ENCODE peak calls at places on chromosomes 2 and 18, in eight cellular contexts. B, A, F, O, U, X, N and J are unnamed samples. For H3K36me3, the result is how much of the 10 kb centered on the place peaks cover.

GRCh38 chr2:98026927-98027522 is 31.3 kb upstream of the TMEM131 start:
- DNase-seq in X (no peak), A (no peak), B (no peak), F (no peak), N (no peak), U (no peak), O (no peak), J (peak)

GRCh38 chr2:127014630-127015029 is 92.3 kb downstream of the BIN1 start:
- DNase-seq in X (no peak), O (no peak), N (no peak), U (no peak), A (no peak), B (no peak), F (peak), J (no peak)

GRCh38 chr2:126678278-126679073 is 22.5 kb downstream of the GYPC start:
- DNase-seq in O (no peak), N (no peak), F (no peak), U (no peak), B (no peak), X (no peak), A (no peak), J (no peak)

GRCh38 chr2:237096911-237097310 is 11.2 kb downstream of the COPS8 start:
- DNase-seq in A (no peak), B (no peak), O (no peak), X (no peak), F (peak), U (no peak), N (no peak), J (no peak)

GRCh38 chr18:74378179-74378682 is 62.6 kb downstream of the C18orf63 start:
- DNase-seq in O (no peak), X (no peak), U (no peak), B (no peak), N (no peak), F (no peak), A (no peak), J (no peak)

GRCh38 chr18:69567813-69568488 is 167.3 kb downstream of the DOK6 start:
- DNase-seq in B (no peak), A (no peak), X (no peak), N (no peak), F (no peak), O (no peak), U (no peak), J (no peak)

GRCh38 chr2:95347681-95348608 is 50.8 kb downstream of the KCNIP3 start:
- DNase-seq in O (no peak), U (no peak), F (no peak), X (no peak), B (no peak), A (no peak), N (no peak), J (no peak)

GRCh38 chr2:172734711-172735645 is 667 bp upstream of the RAPGEF4 start:
- DNase-seq in B (no peak), F (no peak), N (no peak), X (no peak), U (no peak), O (no peak), A (no peak), J (no peak)

GRCh38 chr2:132446460-132446859 is 29.9 kb downstream of the GPR39 start:
- DNase-seq in X (no peak), F (no peak), B (no peak), N (no peak), O (no peak), A (no peak), U (no peak), J (no peak)

GRCh38 chr18:48589797-48590519 is 51.1 kb downstream of the CTIF start:
- DNase-seq in O (no peak), B (no peak), X (no peak), U (peak), N (peak), F (no peak), A (peak), J (no peak)

GRCh38 chr2:437772-438393 is 150.0 kb upstream of the ALKAL2 start:
- DNase-seq in A (no peak), U (no peak), X (no peak), F (no peak), B (no peak), N (no peak), O (peak), J (peak)

GRCh38 chr2:190159453-190159852 is 96.9 kb upstream of the MSTN start:
- DNase-seq in B (no peak), U (peak), X (no peak), F (peak), N (no peak), A (no peak), O (no peak), J (no peak)

GRCh38 chr2:113979172-113980128 is 89.6 kb downstream of the ACTR3 start:
- DNase-seq in O (no peak), F (no peak), U (no peak), B (no peak), X (peak), N (no peak), A (peak), J (peak)

GRCh38 chr18:46480187-46480586 is 176.8 kb downstream of the LOXHD1 start:
- DNase-seq in U (no peak), B (no peak), A (no peak), O (no peak), N (no peak), F (no peak), X (no peak), J (no peak)

GRCh38 chr2:54052825-54053718 is 62.3 kb upstream of the ACYP2 start:
- DNase-seq in U (no peak), A (no peak), F (no peak), B (no peak), N (no peak), X (no peak), O (no peak), J (peak)

GRCh38 chr2:88590998-88591613 is 36.2 kb downstream of the EIF2AK3 start:
- DNase-seq in B (peak), A (no peak), U (no peak), N (no peak), O (no peak), X (no peak), F (peak), J (no peak)

GRCh38 chr2:49146412-49146811 is 7.9 kb downstream of the FSHR start:
- DNase-seq in F (no peak), A (no peak), U (no peak), B (no peak), X (no peak), N (no peak), O (no peak), J (no peak)

GRCh38 chr2:31238126-31238905 is 4.4 kb downstream of the EHD3 start:
- DNase-seq in O (no peak), N (no peak), B (peak), X (no peak), F (no peak), A (no peak), U (peak), J (no peak)

GRCh38 chr2:68206779-68207178 is 45.6 kb downstream of the PPP3R1 start:
- DNase-seq in O (no peak), F (no peak), N (no peak), U (no peak), A (no peak), B (no peak), X (no peak), J (no peak)

GRCh38 chr2:38073211-38074005 is 2.5 kb downstream of the CYP1B1 start:
- DNase-seq in N (no peak), O (no peak), A (no peak), U (no peak), X (peak), B (no peak), F (no peak), J (peak)

GRCh38 chr2:142130111-142131015 is 453 bp downstream of the LRP1B start:
- DNase-seq in X (peak), F (peak), O (no peak), N (no peak), U (peak), B (peak), A (peak), J (peak)

GRCh38 chr18:59549797-59550516 is 147.3 kb downstream of the CCBE1 start:
- DNase-seq in O (no peak), X (no peak), F (no peak), A (no peak), B (no peak), N (no peak), U (peak), J (no peak)

GRCh38 chr2:2146220-2146619 is 184.9 kb downstream of the MYT1L start:
- DNase-seq in O (no peak), B (no peak), A (no peak), N (no peak), F (no peak), U (no peak), X (no peak), J (no peak)

GRCh38 chr18:49360582-49360981 is 99.9 kb downstream of the DYM start:
- DNase-seq in X (no peak), A (no peak), U (no peak), B (no peak), F (no peak), O (no peak), N (no peak), J (peak)

GRCh38 chr2:237558918-237559645 is 7.3 kb upstream of the PRLH start:
- DNase-seq in A (peak), U (peak), O (no peak), X (peak), B (no peak), F (peak), N (no peak), J (no peak)

GRCh38 chr2:16407358-16407757 is 258.3 kb downstream of the CYRIA start:
- DNase-seq in F (no peak), A (no peak), B (no peak), X (no peak), U (peak), O (no peak), N (no peak), J (no peak)

GRCh38 chr2:1968988-1969700 is 224.8 kb upstream of the PXDN start:
- DNase-seq in X (no peak), U (no peak), N (no peak), A (no peak), O (no peak), F (no peak), B (no peak), J (no peak)

GRCh38 chr2:38439226-38439612 is 62.1 kb upstream of the ATL2 start:
- DNase-seq in A (no peak), X (no peak), B (no peak), U (no peak), F (no peak), N (no peak), O (no peak), J (no peak)

GRCh38 chr2:73268368-73268830 is 15.9 kb downstream of the FBXO41 start:
- DNase-seq in B (no peak), A (no peak), U (no peak), F (no peak), X (no peak), N (no peak), O (no peak), J (no peak)

GRCh38 chr2:45872211-45872610 is 220.7 kb downstream of the PRKCE start:
- DNase-seq in X (no peak), A (no peak), O (no peak), F (peak), N (no peak), B (no peak), U (no peak), J (no peak)

GRCh38 chr2:26584656-26585055 is 56.5 kb downstream of the CIB4 start:
- DNase-seq in F (no peak), O (no peak), X (no peak), U (no peak), N (no peak), B (no peak), A (no peak), J (no peak)

GRCh38 chr2:20235655-20236302 is 10.8 kb upstream of the SDC1 start:
- DNase-seq in F (no peak), A (no peak), U (no peak), O (no peak), B (no peak), N (no peak), X (no peak), J (no peak)

GRCh38 chr2:67268806-67269205 is 128.3 kb upstream of the ETAA1 start:
- DNase-seq in U (no peak), A (no peak), N (no peak), B (no peak), O (no peak), X (no peak), F (peak), J (no peak)

GRCh38 chr18:79867666-79868065 is 69.9 kb downstream of the KCNG2 start:
- DNase-seq in U (no peak), B (no peak), A (no peak), O (no peak), X (no peak), N (no peak), F (no peak), J (no peak)

GRCh38 chr18:70290482-70291294 is 1.8 kb downstream of the SOCS6 start:
- DNase-seq in U (no peak), F (no peak), O (no peak), N (no peak), X (no peak), A (no peak), B (no peak), J (no peak)

GRCh38 chr2:47503481-47504070 is 100.6 kb downstream of the MSH2 start:
- DNase-seq in B (no peak), O (no peak), X (no peak), U (no peak), F (no peak), A (no peak), N (no peak), J (peak)

GRCh38 chr2:20726913-20727312 is 60.0 kb downstream of the GDF7 start:
- DNase-seq in X (no peak), A (no peak), O (no peak), N (no peak), B (no peak), U (no peak), F (no peak), J (no peak)

GRCh38 chr18:75475228-75475627 is 47.7 kb upstream of the SMIM21 start:
- DNase-seq in F (peak), A (no peak), N (no peak), B (no peak), O (no peak), X (no peak), U (no peak), J (no peak)

GRCh38 chr2:98378901-98379300 is 32.6 kb downstream of the CNGA3 start:
- DNase-seq in X (no peak), N (no peak), A (peak), O (no peak), U (peak), F (peak), B (no peak), J (no peak)

GRCh38 chr2:109497447-109497846 is 116.3 kb downstream of the SEPTIN10 start:
- DNase-seq in U (no peak), F (peak), A (no peak), N (no peak), X (no peak), B (no peak), O (no peak), J (no peak)

GRCh38 chr18:22921762-22922161 is 11.4 kb upstream of the RBBP8 start:
- DNase-seq in N (no peak), O (no peak), A (no peak), U (no peak), F (no peak), B (no peak), X (no peak), J (no peak)
- TF ChIP-seq CTCF in N (no peak), O (no peak), A (no peak), U (no peak), F (no peak), B (no peak), X (no peak), J (no peak)

GRCh38 chr2:115369380-115369779 is 926.9 kb downstream of the DPP10 start:
- DNase-seq in X (no peak), A (no peak), N (no peak), F (no peak), B (no peak), U (no peak), O (no peak), J (no peak)
- H3K4me3 ChIP-seq in X (no peak), A (no peak), N (no peak), F (no peak), B (no peak), U (no peak), O (no peak), J (no peak)

GRCh38 chr2:218536804-218537494 is 31.2 kb downstream of the USP37 start:
- DNase-seq in O (no peak), N (no peak), B (no peak), X (no peak), U (no peak), F (peak), A (no peak), J (no peak)
- H3K36me3 ChIP-seq in O (under half), N (under half), B (under half), X (under half), U (half or more), F (under half), A (under half), J (under half)

GRCh38 chr2:28390857-28391563 is 1.6 kb upstream of the FOSL2 start:
- DNase-seq in U (peak), B (peak), N (no peak), X (peak), O (no peak), A (peak), F (no peak), J (no peak)
- TF ChIP-seq CTCF in U (no peak), B (no peak), N (peak), X (no peak), O (no peak), A (no peak), F (no peak), J (no peak)

GRCh38 chr2:29920631-29921559 is 491 bp downstream of the ALK start:
- DNase-seq in B (no peak), F (peak), A (no peak), O (no peak), N (no peak), U (no peak), X (peak), J (peak)
- H3K4me3 ChIP-seq in B (no peak), F (peak), A (peak), O (peak), N (peak), U (peak), X (peak), J (no peak)

DNA sequence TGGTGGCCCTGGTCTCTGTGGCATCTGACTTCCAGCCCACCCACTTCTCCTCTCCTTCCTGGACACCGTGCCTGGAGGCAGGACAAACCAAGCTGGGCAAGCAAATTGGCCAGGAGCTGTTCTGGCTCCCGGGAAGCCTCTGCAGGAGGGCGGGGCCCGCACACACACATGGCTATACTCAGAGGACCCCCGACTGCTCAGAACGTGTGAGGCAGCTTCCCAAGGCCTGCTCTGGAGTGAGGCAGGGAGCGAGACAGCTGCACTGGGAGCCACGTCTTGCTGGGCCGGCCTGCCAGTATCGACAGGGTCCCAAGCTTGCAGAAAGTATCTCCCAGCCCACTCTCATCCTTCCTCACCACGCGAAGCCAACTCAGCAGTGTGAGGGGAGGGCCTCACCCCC is 257.3 kb downstream of the TWIST2 start:
- DNase-seq in O (no peak), X (no peak), B (no peak), N (no peak), A (no peak), F (no peak), U (no peak), J (no peak)
- H3K36me3 ChIP-seq in O (under half), X (under half), B (under half), N (under half), A (under half), F (half or more), U (half or more), J (under half)

GRCh38 chr2:10923007-10923372 is 11.3 kb downstream of the KCNF1 start:
- DNase-seq in U (no peak), B (peak), X (no peak), N (no peak), A (no peak), O (no peak), F (no peak), J (no peak)

GRCh38 chr2:10920764-10921468 is 9.2 kb downstream of the KCNF1 start:
- DNase-seq in O (no peak), F (no peak), U (no peak), X (no peak), N (no peak), B (peak), A (no peak), J (no peak)

GRCh38 chr2:10921525-10921924 is 9.8 kb downstream of the KCNF1 start:
- DNase-seq in U (no peak), B (peak), A (no peak), N (no peak), F (no peak), X (no peak), O (no peak), J (no peak)

GRCh38 chr2:10923965-10924364 is 12.2 kb downstream of the KCNF1 start:
- DNase-seq in U (no peak), F (no peak), N (no peak), B (no peak), X (no peak), O (no peak), A (no peak), J (no peak)

GRCh38 chr2:10922307-10923006 is 10.7 kb downstream of the KCNF1 start:
- DNase-seq in N (no peak), U (no peak), F (no peak), O (no peak), X (no peak), A (no peak), B (peak), J (no peak)
- TF ChIP-seq CTCF in N (no peak), U (no peak), F (no peak), O (no peak), X (no peak), A (no peak), B (no peak), J (no peak)

DNA sequence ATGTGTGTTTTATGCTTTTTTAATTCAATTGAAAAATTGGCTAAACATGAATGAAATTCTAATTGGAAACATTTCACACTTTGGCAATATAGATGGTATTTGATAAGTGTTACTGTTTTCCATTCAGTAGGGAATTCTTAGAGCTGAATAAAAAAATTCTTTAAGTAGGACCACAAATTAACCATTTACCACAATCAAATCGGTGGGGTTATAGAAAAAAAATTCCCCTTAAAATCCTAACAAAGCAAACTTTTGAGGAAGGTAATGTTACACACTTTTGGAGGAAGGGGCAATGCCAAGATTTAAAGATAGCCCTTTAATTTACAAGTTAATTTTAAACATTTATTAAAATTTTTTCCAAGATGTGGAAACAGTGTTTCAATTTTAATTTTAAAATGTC is 279.0 kb upstream of the FIGN start:
- DNase-seq in N (no peak), O (no peak), U (no peak), X (no peak), F (no peak), B (no peak), A (no peak), J (no peak)
- H3K4me3 ChIP-seq in N (no peak), O (no peak), U (no peak), X (no peak), F (no peak), B (no peak), A (no peak), J (no peak)

GRCh38 chr2:86769838-86770237 is 20.9 kb downstream of the CD8A start:
- DNase-seq in O (no peak), F (no peak), N (no peak), B (no peak), X (no peak), U (no peak), A (no peak), J (no peak)

GRCh38 chr2:86775323-86775722 is 15.4 kb downstream of the CD8A start:
- DNase-seq in O (no peak), U (no peak), F (no peak), B (no peak), A (no peak), N (no peak), X (no peak), J (no peak)

GRCh38 chr2:86770816-86771215 is 19.9 kb downstream of the CD8A start:
- DNase-seq in N (no peak), U (no peak), B (no peak), F (no peak), X (no peak), O (no peak), A (no peak), J (no peak)

GRCh38 chr2:86774862-86775261 is 15.9 kb downstream of the CD8A start:
- DNase-seq in U (no peak), N (no peak), F (no peak), X (no peak), A (no peak), O (no peak), B (no peak), J (no peak)

GRCh38 chr2:86772626-86773025 is 18.1 kb downstream of the CD8A start:
- DNase-seq in U (no peak), F (no peak), A (no peak), O (no peak), B (no peak), X (no peak), N (no peak), J (no peak)
- H3K36me3 ChIP-seq in U (half or more), F (under half), A (under half), O (under half), B (under half), X (under half), N (under half), J (under half)

GRCh38 chr18:27394687-27395086 is 209.6 kb upstream of the CHST9 start:
- DNase-seq in A (no peak), F (no peak), O (no peak), X (no peak), U (no peak), B (no peak), N (no peak), J (no peak)

GRCh38 chr18:27404855-27405254 is 219.7 kb upstream of the CHST9 start:
- DNase-seq in B (no peak), N (no peak), X (no peak), O (no peak), A (no peak), U (no peak), F (no peak), J (no peak)

GRCh38 chr18:27400001-27400400 is 214.9 kb upstream of the CHST9 start:
- DNase-seq in U (no peak), B (no peak), F (no peak), A (no peak), X (no peak), N (no peak), O (no peak), J (no peak)
- TF ChIP-seq CTCF in U (no peak), B (no peak), F (no peak), A (no peak), X (no peak), N (no peak), O (no peak), J (no peak)